ENCODE peak calls at places on chromosomes 2 and 18, in ten cellular contexts. J is A549, G is stomach, B is ovary, U is tibial nerve, W is sigmoid colon, I is transverse colon, F is H1, T is K562, P is upper lobe of left lung. Y is an unnamed sample.

GRCh38 chr2:165390875-165391274 is 78.6 kb upstream of the CSRNP3 start:
- DNase-seq in J (no peak), G (no peak), B (no peak), U (no peak), W (no peak), I (no peak), F (no peak), T (no peak), P (no peak), Y (no peak)

GRCh38 chr18:2316686-2317308 is 254.5 kb downstream of the METTL4 start:
- DNase-seq in J (peak; percentile 4), G (peak; percentile 29), B (no peak), U (no peak), W (no peak), I (no peak), F (no peak), T (no peak), P (no peak), Y (no peak)

GRCh38 chr18:47901624-47902362 is 28.7 kb downstream of the SMAD2 start:
- DNase-seq in J (no peak), G (no peak), B (no peak), U (no peak), W (no peak), I (no peak), F (no peak), T (no peak), P (no peak), Y (no peak)

GRCh38 chr18:7637269-7637668 is 70.2 kb downstream of the PTPRM start:
- DNase-seq in J (peak; percentile 58), G (no peak), B (no peak), U (no peak), W (no peak), I (no peak), F (no peak), T (no peak), P (no peak), Y (peak; percentile 19)

GRCh38 chr2:18219676-18220075 is 340.8 kb downstream of the RDH14 start:
- DNase-seq in J (no peak), G (no peak), B (no peak), U (no peak), W (no peak), I (no peak), F (no peak), T (no peak), P (no peak), Y (no peak)

GRCh38 chr18:6341303-6341702 is 73.4 kb downstream of the L3MBTL4 start:
- DNase-seq in J (no peak), G (no peak), B (no peak), U (no peak), W (no peak), I (no peak), F (no peak), T (no peak), P (no peak), Y (no peak)

GRCh38 chr2:109260886-109261700 is 132.1 kb downstream of the SH3RF3 start:
- DNase-seq in J (peak; percentile 30), G (no peak), B (no peak), U (no peak), W (peak; percentile 19), I (peak; percentile 33), F (no peak), T (peak; percentile 14), P (peak; percentile 39), Y (no peak)

GRCh38 chr2:54042341-54042740 is 71.5 kb upstream of the PSME4 start:
- DNase-seq in J (no peak), G (no peak), B (no peak), U (no peak), W (no peak), I (no peak), F (no peak), T (no peak), P (no peak), Y (no peak)

GRCh38 chr18:13483316-13484270 is 242.8 kb downstream of the FAM210A start:
- DNase-seq in J (no peak), G (no peak), B (no peak), U (no peak), W (no peak), I (no peak), F (no peak), T (no peak), P (no peak), Y (no peak)

GRCh38 chr2:226902041-226902972 is 66.5 kb downstream of the RHBDD1 start:
- DNase-seq in J (no peak), G (no peak), B (no peak), U (no peak), W (no peak), I (no peak), F (no peak), T (no peak), P (no peak), Y (no peak)

GRCh38 chr2:84556190-84556589 is 39.9 kb downstream of the DNAH6 start:
- DNase-seq in J (no peak), G (no peak), B (no peak), U (no peak), W (no peak), I (no peak), F (no peak), T (no peak), P (no peak), Y (no peak)

GRCh38 chr18:58669731-58670379 is 1.4 kb upstream of the MALT1 start:
- DNase-seq in J (peak; percentile 66), G (no peak), B (no peak), U (no peak), W (no peak), I (no peak), F (no peak), T (no peak), P (peak; percentile 55), Y (no peak)

GRCh38 chr2:179272406-179273192 is 8.0 kb upstream of the SESTD1 start:
- DNase-seq in J (peak; percentile 32), G (no peak), B (no peak), U (no peak), W (no peak), I (no peak), F (no peak), T (no peak), P (no peak), Y (no peak)

GRCh38 chr2:23594079-23594494 is 209.1 kb downstream of the KLHL29 start:
- DNase-seq in J (no peak), G (no peak), B (peak; percentile 33), U (no peak), W (peak; percentile 88), I (peak; percentile 31), F (no peak), T (no peak), P (no peak), Y (no peak)

GRCh38 chr2:16327311-16327710 is 338.3 kb downstream of the CYRIA start:
- DNase-seq in J (no peak), G (no peak), B (no peak), U (no peak), W (no peak), I (no peak), F (no peak), T (no peak), P (no peak), Y (peak; percentile 37)

GRCh38 chr2:54895735-54896134 is 154.5 kb downstream of the RTN4 start:
- DNase-seq in J (no peak), G (no peak), B (no peak), U (no peak), W (no peak), I (no peak), F (no peak), T (no peak), P (no peak), Y (no peak)

GRCh38 chr2:11535899-11536344 is 2.1 kb downstream of the GREB1 start:
- DNase-seq in J (no peak), G (no peak), B (no peak), U (no peak), W (no peak), I (no peak), F (no peak), T (no peak), P (no peak), Y (no peak)

GRCh38 chr2:190466819-190467444 is 58.8 kb downstream of the MFSD6 start:
- DNase-seq in J (no peak), G (no peak), B (no peak), U (no peak), W (no peak), I (no peak), F (no peak), T (no peak), P (no peak), Y (no peak)

GRCh38 chr2:54329482-54330225 is 73.6 kb upstream of the TSPYL6 start:
- DNase-seq in J (no peak), G (no peak), B (no peak), U (no peak), W (no peak), I (no peak), F (no peak), T (no peak), P (no peak), Y (no peak)

GRCh38 chr2:122261923-122262322 is 506.5 kb downstream of the TSN start:
- DNase-seq in J (no peak), G (no peak), B (no peak), U (no peak), W (no peak), I (no peak), F (no peak), T (no peak), P (no peak), Y (no peak)
- TF ChIP-seq EP300 in J (no peak), G (no peak), B (no peak), U (no peak), W (no peak), I (no peak), F (no peak), T (no peak), P (no peak), Y (no peak)

GRCh38 chr2:136116813-136117390 is 1.0 kb downstream of the CXCR4 start:
- DNase-seq in J (peak; percentile 9), G (peak; percentile 42), B (peak; percentile 12), U (no peak), W (no peak), I (peak; percentile 44), F (no peak), T (no peak), P (no peak), Y (no peak)
- H3K27ac ChIP-seq in J (no peak overlapping the region), G (peak overlapping the region; percentile 69), B (no peak overlapping the region), U (peak overlapping the region; percentile 85), W (no peak overlapping the region), I (peak overlapping the region; percentile 42), F (no peak overlapping the region), T (no peak overlapping the region), P (peak overlapping the region; percentile 84), Y (no peak overlapping the region)

DNA sequence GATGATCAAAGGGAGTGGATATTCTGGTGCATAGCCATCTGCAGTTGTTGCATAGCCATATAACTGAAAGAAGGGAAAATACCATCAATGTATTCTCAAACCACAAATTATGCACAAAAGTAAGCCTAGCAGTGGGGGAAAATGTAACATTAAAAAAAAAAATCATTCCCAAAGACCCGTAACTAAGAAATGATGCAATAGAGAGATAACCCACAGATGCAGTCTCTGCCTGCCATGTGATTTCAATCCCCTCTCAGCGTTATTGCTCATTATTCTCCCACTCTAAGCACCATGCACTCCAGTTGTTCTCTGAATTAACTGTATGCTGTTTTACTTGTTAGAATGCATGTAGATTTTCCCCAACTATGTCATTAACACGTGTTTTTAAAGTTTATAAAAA is 14.1 kb downstream of the DSC1 start:
- DNase-seq in J (no peak), G (no peak), B (no peak), U (no peak), W (no peak), I (no peak), F (no peak), T (no peak), P (no peak), Y (no peak)
- H3K4me3 ChIP-seq in J (no peak overlapping the region), G (no peak overlapping the region), B (no peak overlapping the region), U (no peak overlapping the region), W (no peak overlapping the region), I (no peak overlapping the region), F (no peak overlapping the region), T (no peak overlapping the region), P (no peak overlapping the region), Y (no peak overlapping the region)

GRCh38 chr2:50952596-50952995 is 79.3 kb downstream of the NRXN1 start:
- DNase-seq in J (no peak), G (no peak), B (no peak), U (no peak), W (no peak), I (no peak), F (no peak), T (no peak), P (no peak), Y (no peak)
- TF ChIP-seq EP300 in J (no peak), G (no peak), B (no peak), U (no peak), W (no peak), I (no peak), F (no peak), T (no peak), P (no peak), Y (no peak)

Y was measured in esophagus muscularis mucosa.